ENCODE peak calls at places on chromosome 10, in seven cellular contexts. I, R, V, U, D, Q and M are unnamed samples.

GRCh38 chr10:86400705-86401587 is 34.4 kb upstream of the GRID1 start:
- DNase-seq in Q (no peak), R (peak; percentile 65), V (peak; percentile 27), I (peak; percentile 69), U (peak; percentile 25), D (no peak), M (no peak)

GRCh38 chr10:50544857-50545429 is 78.8 kb downstream of the SGMS1 start:
- DNase-seq in V (no peak), R (no peak), Q (no peak), I (no peak), U (no peak), D (no peak), M (no peak)

GRCh38 chr10:98295907-98296306 is 27.9 kb upstream of the LOXL4 start:
- DNase-seq in R (no peak), D (peak; percentile 56), U (peak; percentile 57), Q (no peak), I (no peak), V (no peak), M (peak; percentile 23)

GRCh38 chr10:13930123-13930522 is 343.4 kb downstream of the PRPF18 start:
- DNase-seq in Q (no peak), I (peak; percentile 6), R (no peak), U (no peak), D (no peak), V (no peak), M (no peak)

GRCh38 chr10:581776-582330 is 107.6 kb downstream of the DIP2C start:
- DNase-seq in I (no peak), Q (no peak), R (no peak), U (no peak), V (no peak), D (no peak), M (no peak)

GRCh38 chr10:60262647-60263126 is 127.0 kb downstream of the ANK3 start:
- DNase-seq in R (no peak), V (no peak), U (no peak), D (no peak), Q (no peak), I (no peak), M (no peak)

GRCh38 chr10:95406651-95407280 is 116.0 kb upstream of the PDLIM1 start:
- DNase-seq in Q (peak; percentile 89), I (no peak), U (no peak), V (peak; percentile 85), R (peak; percentile 87), D (no peak), M (no peak)

GRCh38 chr10:104527013-104527412 is 114.1 kb upstream of the SORCS3 start:
- DNase-seq in R (no peak), V (no peak), Q (no peak), D (no peak), U (no peak), I (no peak), M (no peak)

GRCh38 chr10:68560916-68561691 is 967 bp downstream of the TET1 start:
- DNase-seq in U (no peak), D (no peak), I (peak; percentile 69), Q (peak; percentile 6), V (peak; percentile 13), R (peak; percentile 11), M (no peak)

GRCh38 chr10:7406712-7407333 is 4.0 kb downstream of the SFMBT2 start:
- DNase-seq in V (peak; percentile 66), R (no peak), Q (peak; percentile 66), D (no peak), U (no peak), I (peak; percentile 23), M (no peak)

GRCh38 chr10:7408003-7408493 is 2.8 kb downstream of the SFMBT2 start:
- DNase-seq in U (peak; percentile 36), I (peak; percentile 64), Q (peak; percentile 65), D (no peak), R (peak; percentile 25), V (peak; percentile 69), M (no peak)

GRCh38 chr10:7409045-7409731 is 1.6 kb downstream of the SFMBT2 start:
- DNase-seq in D (no peak), U (no peak), V (no peak), Q (peak; percentile 12), R (no peak), I (peak; percentile 41), M (no peak)

GRCh38 chr10:7408494-7409044 is 2.3 kb downstream of the SFMBT2 start:
- DNase-seq in U (no peak), D (no peak), R (peak; percentile 44), V (peak; percentile 75), I (peak; percentile 83), Q (peak; percentile 66), M (no peak)

DNA sequence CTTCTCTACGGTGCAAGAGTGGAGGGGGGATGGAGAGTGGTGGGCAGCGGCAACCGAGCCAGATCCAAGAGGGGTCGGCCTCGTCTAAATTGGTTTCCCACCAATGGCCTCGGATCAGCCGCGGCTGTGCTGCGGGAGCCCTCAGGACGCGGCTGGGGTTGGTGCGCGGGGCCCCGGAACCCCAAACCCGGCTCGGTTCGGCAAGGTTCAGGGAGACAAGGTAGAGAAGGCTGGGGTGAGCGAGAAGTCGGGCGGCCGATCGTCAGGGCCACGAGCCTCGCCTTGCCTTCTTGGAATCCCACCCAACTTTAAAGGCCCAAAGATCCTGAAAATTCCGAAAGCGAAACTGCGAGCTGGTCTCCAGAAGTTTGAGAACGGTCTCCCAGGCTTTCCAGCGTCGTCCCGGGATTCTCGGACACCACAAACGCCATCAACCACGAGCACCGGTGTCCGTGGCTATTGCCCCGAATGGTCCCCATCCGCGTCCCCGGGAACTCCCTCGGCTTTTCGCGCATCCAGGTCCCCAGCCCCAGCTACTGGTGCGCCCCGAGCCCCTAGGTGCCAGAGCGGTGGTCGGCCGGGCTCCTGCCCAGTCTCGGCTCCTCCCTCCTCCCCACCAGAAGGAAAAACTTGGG is 3.3 kb downstream of the SFMBT2 start:
- DNase-seq in D (no peak), V (peak; percentile 28), R (no peak), U (no peak), Q (peak; percentile 29), I (peak; percentile 20), M (no peak)
- H3K4me3 ChIP-seq in D (no peak overlapping the region), V (peak overlapping the region; percentile 90), R (no peak overlapping the region), U (peak overlapping the region; percentile 76), Q (peak overlapping the region; percentile 66), I (peak overlapping the region; percentile 68), M (peak overlapping the region; percentile 67)

GRCh38 chr10:80609331-80609730 is 71.6 kb downstream of the SH2D4B start:
- DNase-seq in Q (no peak), D (no peak), I (no peak), R (no peak), U (no peak), V (no peak), M (no peak)
- H3K4me3 ChIP-seq in Q (no peak overlapping the region), D (no peak overlapping the region), I (no peak overlapping the region), R (no peak overlapping the region), U (no peak overlapping the region), V (no peak overlapping the region), M (no peak overlapping the region)

GRCh38 chr10:71319042-71319799 is at the start of gene SLC29A3:
- DNase-seq in D (peak; percentile 39), Q (peak; percentile 74), U (peak; percentile 55), V (peak; percentile 83), R (peak; percentile 79), I (peak; percentile 94), M (peak; percentile 21)
- H3K4me3 ChIP-seq in D (peak within 1 kb of the TSS; percentile 78), Q (peak within 1 kb of the TSS; percentile 56), U (peak within 1 kb of the TSS; percentile 75), V (peak within 1 kb of the TSS; percentile 98), R (peak within 1 kb of the TSS; percentile 24), I (peak within 1 kb of the TSS; percentile 84), M (peak within 1 kb of the TSS; percentile 71)

GRCh38 chr10:22436526-22436892 is 91.2 kb downstream of the SPAG6 start:
- DNase-seq in U (no peak), V (no peak), Q (no peak), I (no peak), R (no peak), D (no peak), M (no peak)
- H3K4me3 ChIP-seq in U (peak overlapping the region; percentile 78), V (peak overlapping the region; percentile 54), Q (peak overlapping the region; percentile 78), I (peak overlapping the region; percentile 61), R (peak overlapping the region; percentile 16), D (peak overlapping the region; percentile 54), M (peak overlapping the region; percentile 74)

GRCh38 chr10:62637249-62638061 is 167.1 kb upstream of the ADO start:
- DNase-seq in Q (no peak), D (no peak), R (no peak), V (peak; percentile 29), I (no peak), U (peak; percentile 41), M (no peak)
- H3K4me3 ChIP-seq in Q (no peak overlapping the region), D (no peak overlapping the region), R (no peak overlapping the region), V (no peak overlapping the region), I (no peak overlapping the region), U (no peak overlapping the region), M (peak overlapping the region; percentile 43)

GRCh38 chr10:4241724-4242345 is 456.8 kb upstream of the KLF6 start:
- DNase-seq in V (peak; percentile 78), D (peak; percentile 92), I (peak; percentile 75), R (no peak), Q (peak; percentile 87), U (peak; percentile 100), M (peak; percentile 98)

GRCh38 chr10:4242561-4243035 is 457.6 kb upstream of the KLF6 start:
- DNase-seq in R (no peak), I (peak; percentile 13), Q (peak; percentile 47), U (peak; percentile 99), D (peak; percentile 76), V (no peak), M (peak; percentile 71)

GRCh38 chr10:4240641-4241197 is 455.7 kb upstream of the KLF6 start:
- DNase-seq in D (no peak), V (no peak), Q (no peak), U (peak; percentile 92), I (no peak), R (no peak), M (peak; percentile 68)

GRCh38 chr10:4243169-4243568 is 458.2 kb upstream of the KLF6 start:
- DNase-seq in V (no peak), Q (no peak), D (no peak), U (no peak), R (no peak), I (no peak), M (no peak)

GRCh38 chr10:4243651-4244050 is 458.6 kb upstream of the KLF6 start:
- DNase-seq in I (no peak), U (peak; percentile 100), Q (peak; percentile 55), D (peak; percentile 94), V (peak; percentile 41), R (no peak), M (peak; percentile 97)
- H3K4me3 ChIP-seq in I (no peak overlapping the region), U (peak overlapping the region; percentile 52), Q (no peak overlapping the region), D (no peak overlapping the region), V (no peak overlapping the region), R (no peak overlapping the region), M (no peak overlapping the region)

GRCh38 chr10:124449170-124450009 is 445 bp downstream of the NKX1-2 start:
- DNase-seq in Q (no peak), R (no peak), U (no peak), V (no peak), D (no peak), I (peak; percentile 48), M (no peak)
- H3K4me3 ChIP-seq in Q (no peak overlapping the region), R (no peak overlapping the region), U (no peak overlapping the region), V (peak overlapping the region; percentile 5), D (no peak overlapping the region), I (peak overlapping the region; percentile 55), M (no peak overlapping the region)

DNA sequence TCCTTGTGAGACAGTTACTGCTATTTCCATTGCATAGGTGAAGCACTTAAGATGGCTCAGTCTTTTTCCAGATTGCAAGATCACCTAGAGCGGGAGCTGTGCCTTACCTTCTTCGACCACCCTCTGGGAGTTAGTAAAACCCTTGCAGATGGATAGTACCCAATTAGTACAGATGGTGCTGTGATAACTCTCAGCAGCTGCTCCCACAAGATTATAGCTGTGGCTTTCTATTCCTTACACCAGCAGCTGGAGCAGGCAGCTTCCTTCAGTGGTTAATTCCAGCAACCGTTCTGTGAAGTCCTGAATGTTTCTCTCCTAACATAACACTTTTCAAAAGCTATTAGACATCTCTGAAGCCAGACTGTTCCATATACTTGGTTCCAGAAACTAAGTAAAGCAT is 796.8 kb downstream of the XPNPEP1 start:
- DNase-seq in D (no peak), V (no peak), R (no peak), I (no peak), U (no peak), Q (no peak), M (no peak)
- H3K4me3 ChIP-seq in D (no peak overlapping the region), V (no peak overlapping the region), R (no peak overlapping the region), I (no peak overlapping the region), U (no peak overlapping the region), Q (no peak overlapping the region), M (no peak overlapping the region)